ENCODE peak calls at places on chromosome 15, in five cellular contexts. D, O, S, E and T are unnamed samples.
A peak's percentile ranks its signal among the peaks of the same experiment; 100 is the strongest.

GRCh38 chr15:91948001-91948608 is 94.6 kb downstream of the SLCO3A1 start:
- DNase-seq in D (peak; percentile 86), O (no peak), S (no peak), E (no peak), T (no peak)

GRCh38 chr15:25247418-25248030 is 191.3 kb downstream of the UBE3A start:
- DNase-seq in D (no peak), O (no peak), S (no peak), E (no peak), T (no peak)

GRCh38 chr15:91054791-91055190 is 32.4 kb upstream of the VPS33B start:
- DNase-seq in D (no peak), O (no peak), S (no peak), E (no peak), T (no peak)

GRCh38 chr15:83873966-83874365 is 220.0 kb downstream of the ADAMTSL3 start:
- DNase-seq in D (no peak), O (no peak), S (no peak), E (no peak), T (no peak)

GRCh38 chr15:42138411-42138810 is 18.0 kb downstream of the PLA2G4F start:
- DNase-seq in D (no peak), O (no peak), S (no peak), E (no peak), T (no peak)

GRCh38 chr15:22845289-22845900 is 6.9 kb downstream of the NIPA2 start:
- DNase-seq in D (no peak), O (no peak), S (no peak), E (no peak), T (no peak)

GRCh38 chr15:101240364-101240763 is 11.5 kb downstream of the CHSY1 start:
- DNase-seq in D (no peak), O (no peak), S (no peak), E (no peak), T (no peak)

GRCh38 chr15:71743861-71744382 is 66.4 kb upstream of the NR2E3 start:
- DNase-seq in D (peak; percentile 59), O (peak; percentile 56), S (peak; percentile 73), E (peak; percentile 68), T (no peak)

GRCh38 chr15:29139540-29140459 is 129.8 kb downstream of the NSMCE3 start:
- DNase-seq in D (peak; percentile 17), O (peak; percentile 81), S (peak; percentile 58), E (peak; percentile 87), T (peak; percentile 13)